ENCODE peak calls at places on chromosomes 12 and 14, in eight cellular contexts. One of them, this sample, is unnamed.

GRCh38 chr14:97602438-97603117 is 805.4 kb downstream of the VRK1 start:
- DNase-seq in NCI-H1417: no peak
- DNase-seq in iPS DF 6.9: no peak
- DNase-seq in NCI-H1092: no peak
- DNase-seq in GM04504: no peak
- DNase-seq in HFFc6: no peak
- DNase-seq in heart left ventricle: peak; percentile 65
- DNase-seq in sciatic nerve: no peak
- DNase-seq in this sample: no peak

GRCh38 chr14:68733086-68733621 is 59.7 kb downstream of the ZFP36L1 start:
- DNase-seq in NCI-H1417: no peak
- DNase-seq in GM04504: no peak
- DNase-seq in sciatic nerve: no peak
- DNase-seq in HFFc6: no peak
- DNase-seq in NCI-H1092: no peak
- DNase-seq in heart left ventricle: no peak
- DNase-seq in iPS DF 6.9: no peak
- DNase-seq in this sample: peak; percentile 26

GRCh38 chr12:116055895-116056607 is 221.4 kb downstream of the MED13L start:
- DNase-seq in GM04504: no peak
- DNase-seq in heart left ventricle: no peak
- DNase-seq in sciatic nerve: no peak
- DNase-seq in iPS DF 6.9: no peak
- DNase-seq in HFFc6: no peak
- DNase-seq in NCI-H1092: no peak
- DNase-seq in NCI-H1417: no peak
- DNase-seq in this sample: no peak

GRCh38 chr12:10101042-10101579 is 2.3 kb upstream of the CLEC1A start:
- DNase-seq in iPS DF 6.9: no peak
- DNase-seq in heart left ventricle: no peak
- DNase-seq in NCI-H1417: no peak
- DNase-seq in NCI-H1092: no peak
- DNase-seq in sciatic nerve: no peak
- DNase-seq in HFFc6: peak; percentile 74
- DNase-seq in GM04504: peak; percentile 78
- DNase-seq in this sample: peak; percentile 50

GRCh38 chr12:105561981-105562726 is 231.7 kb downstream of the C12orf75 start:
- DNase-seq in NCI-H1417: peak; percentile 84
- DNase-seq in HFFc6: peak; percentile 66
- DNase-seq in iPS DF 6.9: peak; percentile 16
- DNase-seq in sciatic nerve: no peak
- DNase-seq in NCI-H1092: peak; percentile 71
- DNase-seq in GM04504: peak; percentile 80
- DNase-seq in heart left ventricle: no peak
- DNase-seq in this sample: no peak

GRCh38 chr12:124795081-124795948 is 68.3 kb downstream of the SCARB1 start:
- DNase-seq in heart left ventricle: no peak
- DNase-seq in GM04504: no peak
- DNase-seq in NCI-H1417: no peak
- DNase-seq in HFFc6: no peak
- DNase-seq in iPS DF 6.9: no peak
- DNase-seq in NCI-H1092: no peak
- DNase-seq in sciatic nerve: no peak
- DNase-seq in this sample: no peak

GRCh38 chr14:55533960-55534359 is 46.0 kb upstream of the KTN1 start:
- DNase-seq in NCI-H1417: no peak
- DNase-seq in sciatic nerve: no peak
- DNase-seq in iPS DF 6.9: no peak
- DNase-seq in heart left ventricle: no peak
- DNase-seq in GM04504: no peak
- DNase-seq in HFFc6: no peak
- DNase-seq in NCI-H1092: no peak
- DNase-seq in this sample: no peak

GRCh38 chr14:98131406-98131805 is 1140.6 kb downstream of the BCL11B start:
- DNase-seq in iPS DF 6.9: no peak
- DNase-seq in sciatic nerve: no peak
- DNase-seq in NCI-H1092: no peak
- DNase-seq in HFFc6: no peak
- DNase-seq in NCI-H1417: no peak
- DNase-seq in GM04504: no peak
- DNase-seq in heart left ventricle: no peak
- DNase-seq in this sample: no peak

GRCh38 chr14:90534091-90534837 is 137.4 kb downstream of the CALM1 start:
- DNase-seq in GM04504: no peak
- DNase-seq in heart left ventricle: peak; percentile 65
- DNase-seq in sciatic nerve: no peak
- DNase-seq in HFFc6: no peak
- DNase-seq in iPS DF 6.9: no peak
- DNase-seq in NCI-H1417: no peak
- DNase-seq in NCI-H1092: no peak
- DNase-seq in this sample: peak; percentile 80

GRCh38 chr14:101499080-101499479 is 62.2 kb upstream of the DIO3 start:
- DNase-seq in iPS DF 6.9: no peak
- DNase-seq in sciatic nerve: peak; percentile 58
- DNase-seq in heart left ventricle: peak; percentile 26
- DNase-seq in NCI-H1092: no peak
- DNase-seq in HFFc6: no peak
- DNase-seq in NCI-H1417: no peak
- DNase-seq in GM04504: no peak
- DNase-seq in this sample: peak; percentile 76

GRCh38 chr14:90678420-90678819 is 137.8 kb downstream of the TTC7B start:
- DNase-seq in NCI-H1092: no peak
- DNase-seq in NCI-H1417: no peak
- DNase-seq in HFFc6: peak; percentile 13
- DNase-seq in iPS DF 6.9: no peak
- DNase-seq in heart left ventricle: no peak
- DNase-seq in sciatic nerve: no peak
- DNase-seq in GM04504: no peak
- DNase-seq in this sample: no peak

GRCh38 chr12:45369065-45369464 is 153.2 kb downstream of the ANO6 start:
- DNase-seq in NCI-H1092: no peak
- DNase-seq in HFFc6: peak; percentile 74
- DNase-seq in sciatic nerve: no peak
- DNase-seq in NCI-H1417: no peak
- DNase-seq in heart left ventricle: no peak
- DNase-seq in GM04504: peak; percentile 13
- DNase-seq in iPS DF 6.9: no peak
- DNase-seq in this sample: no peak

GRCh38 chr14:72559227-72559626 is 334.7 kb downstream of the DPF3 start:
- DNase-seq in iPS DF 6.9: no peak
- DNase-seq in HFFc6: peak; percentile 19
- DNase-seq in heart left ventricle: no peak
- DNase-seq in NCI-H1092: no peak
- DNase-seq in GM04504: no peak
- DNase-seq in NCI-H1417: no peak
- DNase-seq in sciatic nerve: no peak
- DNase-seq in this sample: no peak

GRCh38 chr12:10339441-10339840 is 31.8 kb downstream of the KLRD1 start:
- DNase-seq in NCI-H1092: no peak
- DNase-seq in heart left ventricle: no peak
- DNase-seq in iPS DF 6.9: no peak
- DNase-seq in HFFc6: peak; percentile 15
- DNase-seq in sciatic nerve: no peak
- DNase-seq in GM04504: no peak
- DNase-seq in NCI-H1417: no peak
- DNase-seq in this sample: no peak

GRCh38 chr12:76627346-76628135 is 68.0 kb upstream of the OSBPL8 start:
- DNase-seq in iPS DF 6.9: no peak
- DNase-seq in GM04504: no peak
- DNase-seq in NCI-H1092: no peak
- DNase-seq in HFFc6: no peak
- DNase-seq in NCI-H1417: no peak
- DNase-seq in sciatic nerve: no peak
- DNase-seq in heart left ventricle: no peak
- DNase-seq in this sample: no peak

GRCh38 chr12:127233016-127233415 is 1034.0 kb upstream of the TMEM132C start:
- DNase-seq in sciatic nerve: no peak
- DNase-seq in iPS DF 6.9: no peak
- DNase-seq in GM04504: no peak
- DNase-seq in NCI-H1092: no peak
- DNase-seq in HFFc6: no peak
- DNase-seq in NCI-H1417: no peak
- DNase-seq in heart left ventricle: no peak
- DNase-seq in this sample: no peak